ENCODE peak calls at places on chromosomes 16 and 17, in nine cellular contexts. One of them, this sample, is unnamed.

GRCh38 chr16:30659507-30660423 is 1.5 kb downstream of the FBRS start:
- DNase-seq in upper lobe of left lung: peak; percentile 31
- DNase-seq in sigmoid colon: peak; percentile 78
- DNase-seq in tibial nerve: no peak
- DNase-seq in esophagus muscularis mucosa: no peak
- DNase-seq in transverse colon: peak; percentile 46
- DNase-seq in stomach: no peak
- DNase-seq in K562: peak; percentile 39
- DNase-seq in H1: no peak
- DNase-seq in this sample: peak; percentile 69

GRCh38 chr17:42679001-42679491 is 2.3 kb upstream of the PLEKHH3 start:
- DNase-seq in stomach: peak; percentile 63
- DNase-seq in H1: no peak
- DNase-seq in upper lobe of left lung: peak; percentile 76
- DNase-seq in K562: peak; percentile 51
- DNase-seq in esophagus muscularis mucosa: no peak
- DNase-seq in transverse colon: peak; percentile 76
- DNase-seq in sigmoid colon: no peak
- DNase-seq in tibial nerve: no peak
- DNase-seq in this sample: peak; percentile 75

GRCh38 chr17:978110-979093 is 1.2 kb downstream of the NXN start:
- DNase-seq in transverse colon: no peak
- DNase-seq in esophagus muscularis mucosa: no peak
- DNase-seq in K562: no peak
- DNase-seq in sigmoid colon: peak; percentile 72
- DNase-seq in tibial nerve: no peak
- DNase-seq in H1: no peak
- DNase-seq in upper lobe of left lung: no peak
- DNase-seq in stomach: peak; percentile 32
- DNase-seq in this sample: peak; percentile 40

GRCh38 chr17:59372138-59372751 is 40.8 kb downstream of the YPEL2 start:
- DNase-seq in tibial nerve: peak; percentile 38
- DNase-seq in transverse colon: peak; percentile 68
- DNase-seq in upper lobe of left lung: peak; percentile 63
- DNase-seq in K562: no peak
- DNase-seq in stomach: peak; percentile 53
- DNase-seq in H1: no peak
- DNase-seq in sigmoid colon: peak; percentile 86
- DNase-seq in esophagus muscularis mucosa: no peak
- DNase-seq in this sample: no peak

GRCh38 chr17:33241390-33241789 is 51.7 kb downstream of the ASIC2 start:
- DNase-seq in stomach: no peak
- DNase-seq in upper lobe of left lung: no peak
- DNase-seq in tibial nerve: no peak
- DNase-seq in transverse colon: no peak
- DNase-seq in esophagus muscularis mucosa: no peak
- DNase-seq in H1: no peak
- DNase-seq in sigmoid colon: no peak
- DNase-seq in K562: no peak
- DNase-seq in this sample: no peak

GRCh38 chr16:89962754-89963498 is 14.4 kb downstream of the DEF8 start:
- DNase-seq in transverse colon: no peak
- DNase-seq in H1: no peak
- DNase-seq in K562: no peak
- DNase-seq in tibial nerve: no peak
- DNase-seq in stomach: no peak
- DNase-seq in upper lobe of left lung: no peak
- DNase-seq in esophagus muscularis mucosa: no peak
- DNase-seq in sigmoid colon: no peak
- DNase-seq in this sample: no peak

GRCh38 chr17:81511800-81512559 is 619 bp downstream of the ACTG1 start:
- DNase-seq in K562: no peak
- DNase-seq in sigmoid colon: peak; percentile 83
- DNase-seq in H1: no peak
- DNase-seq in transverse colon: no peak
- DNase-seq in tibial nerve: no peak
- DNase-seq in upper lobe of left lung: no peak
- DNase-seq in stomach: no peak
- DNase-seq in esophagus muscularis mucosa: no peak
- DNase-seq in this sample: no peak

GRCh38 chr16:81946206-81946605 is 65.1 kb downstream of the SDR42E1 start:
- DNase-seq in upper lobe of left lung: no peak
- DNase-seq in sigmoid colon: no peak
- DNase-seq in esophagus muscularis mucosa: peak; percentile 68
- DNase-seq in transverse colon: no peak
- DNase-seq in stomach: no peak
- DNase-seq in H1: no peak
- DNase-seq in tibial nerve: no peak
- DNase-seq in K562: no peak
- DNase-seq in this sample: no peak

GRCh38 chr16:30557397-30557949 is 701 bp downstream of the ZNF764 start:
- DNase-seq in tibial nerve: no peak
- DNase-seq in esophagus muscularis mucosa: no peak
- DNase-seq in sigmoid colon: peak; percentile 75
- DNase-seq in K562: peak; percentile 65
- DNase-seq in transverse colon: no peak
- DNase-seq in upper lobe of left lung: no peak
- DNase-seq in H1: no peak
- DNase-seq in stomach: no peak
- DNase-seq in this sample: no peak

GRCh38 chr16:28279006-28279405 is 13.3 kb upstream of the SBK1 start:
- DNase-seq in H1: no peak
- DNase-seq in tibial nerve: no peak
- DNase-seq in upper lobe of left lung: no peak
- DNase-seq in K562: no peak
- DNase-seq in transverse colon: no peak
- DNase-seq in stomach: no peak
- DNase-seq in sigmoid colon: no peak
- DNase-seq in esophagus muscularis mucosa: no peak
- DNase-seq in this sample: no peak

GRCh38 chr16:88770459-88771293 is 14.3 kb downstream of the PIEZO1 start:
- DNase-seq in stomach: peak; percentile 40
- DNase-seq in transverse colon: peak; percentile 75
- DNase-seq in K562: peak; percentile 67
- DNase-seq in esophagus muscularis mucosa: no peak
- DNase-seq in sigmoid colon: peak; percentile 94
- DNase-seq in H1: peak; percentile 69
- DNase-seq in tibial nerve: no peak
- DNase-seq in upper lobe of left lung: peak; percentile 89
- DNase-seq in this sample: no peak

GRCh38 chr17:36940313-36941264 is 3.3 kb downstream of the LHX1 start:
- DNase-seq in stomach: no peak
- DNase-seq in K562: no peak
- DNase-seq in esophagus muscularis mucosa: no peak
- DNase-seq in transverse colon: no peak
- DNase-seq in tibial nerve: no peak
- DNase-seq in upper lobe of left lung: no peak
- DNase-seq in sigmoid colon: no peak
- DNase-seq in H1: no peak
- DNase-seq in this sample: no peak

GRCh38 chr17:36942631-36943125 is 5.4 kb downstream of the LHX1 start:
- DNase-seq in stomach: no peak
- DNase-seq in sigmoid colon: no peak
- DNase-seq in tibial nerve: no peak
- DNase-seq in transverse colon: no peak
- DNase-seq in K562: no peak
- DNase-seq in upper lobe of left lung: no peak
- DNase-seq in H1: no peak
- DNase-seq in esophagus muscularis mucosa: no peak
- DNase-seq in this sample: no peak

GRCh38 chr17:36941265-36942021 is 4.2 kb downstream of the LHX1 start:
- DNase-seq in H1: no peak
- DNase-seq in tibial nerve: no peak
- DNase-seq in sigmoid colon: no peak
- DNase-seq in transverse colon: no peak
- DNase-seq in upper lobe of left lung: no peak
- DNase-seq in K562: no peak
- DNase-seq in stomach: no peak
- DNase-seq in esophagus muscularis mucosa: no peak
- DNase-seq in this sample: no peak

GRCh38 chr17:36943250-36944220 is 5.2 kb upstream of the AATF start:
- DNase-seq in esophagus muscularis mucosa: no peak
- DNase-seq in stomach: no peak
- DNase-seq in tibial nerve: no peak
- DNase-seq in H1: no peak
- DNase-seq in sigmoid colon: no peak
- DNase-seq in upper lobe of left lung: no peak
- DNase-seq in transverse colon: no peak
- DNase-seq in K562: no peak
- DNase-seq in this sample: no peak

GRCh38 chr17:36942031-36942599 is 4.8 kb downstream of the LHX1 start:
- DNase-seq in esophagus muscularis mucosa: no peak
- DNase-seq in sigmoid colon: no peak
- DNase-seq in upper lobe of left lung: no peak
- DNase-seq in transverse colon: no peak
- DNase-seq in tibial nerve: no peak
- DNase-seq in stomach: no peak
- DNase-seq in K562: no peak
- DNase-seq in H1: no peak
- DNase-seq in this sample: no peak
- H3K27me3 ChIP-seq in esophagus muscularis mucosa: peaks cover 43% of the 10 kb centered on the region
- H3K27me3 ChIP-seq in sigmoid colon: peaks cover 100% of the 10 kb centered on the region
- H3K27me3 ChIP-seq in upper lobe of left lung: peaks cover 94% of the 10 kb centered on the region
- H3K27me3 ChIP-seq in transverse colon: peaks cover 100% of the 10 kb centered on the region
- H3K27me3 ChIP-seq in tibial nerve: peaks cover 100% of the 10 kb centered on the region
- H3K27me3 ChIP-seq in stomach: peaks cover 100% of the 10 kb centered on the region
- H3K27me3 ChIP-seq in K562: peaks cover 56% of the 10 kb centered on the region
- H3K27me3 ChIP-seq in H1: peaks cover 100% of the 10 kb centered on the region
- H3K27me3 ChIP-seq in this sample: peaks cover 20% of the 10 kb centered on the region

GRCh38 chr16:1051446-1051845 is 21.1 kb upstream of the SSTR5 start:
- DNase-seq in K562: no peak
- DNase-seq in upper lobe of left lung: no peak
- DNase-seq in esophagus muscularis mucosa: no peak
- DNase-seq in stomach: no peak
- DNase-seq in transverse colon: no peak
- DNase-seq in H1: no peak
- DNase-seq in tibial nerve: no peak
- DNase-seq in sigmoid colon: no peak
- DNase-seq in this sample: no peak
- TF ChIP-seq EP300 in K562: no peak
- TF ChIP-seq EP300 in upper lobe of left lung: no peak
- TF ChIP-seq EP300 in esophagus muscularis mucosa: no peak
- TF ChIP-seq EP300 in stomach: no peak
- TF ChIP-seq EP300 in transverse colon: no peak
- TF ChIP-seq EP300 in H1: no peak
- TF ChIP-seq EP300 in tibial nerve: no peak
- TF ChIP-seq EP300 in sigmoid colon: no peak
- TF ChIP-seq EP300 in this sample: no peak

GRCh38 chr16:79274197-79274596 is 326.3 kb downstream of the MAF start:
- DNase-seq in tibial nerve: no peak
- DNase-seq in K562: no peak
- DNase-seq in stomach: no peak
- DNase-seq in transverse colon: no peak
- DNase-seq in H1: no peak
- DNase-seq in sigmoid colon: no peak
- DNase-seq in esophagus muscularis mucosa: no peak
- DNase-seq in upper lobe of left lung: no peak
- DNase-seq in this sample: no peak

GRCh38 chr16:79282806-79283205 is 317.7 kb downstream of the MAF start:
- DNase-seq in stomach: no peak
- DNase-seq in esophagus muscularis mucosa: no peak
- DNase-seq in H1: no peak
- DNase-seq in sigmoid colon: no peak
- DNase-seq in tibial nerve: no peak
- DNase-seq in K562: no peak
- DNase-seq in upper lobe of left lung: no peak
- DNase-seq in transverse colon: no peak
- DNase-seq in this sample: no peak

GRCh38 chr16:79283578-79283977 is 317.0 kb downstream of the MAF start:
- DNase-seq in K562: no peak
- DNase-seq in tibial nerve: no peak
- DNase-seq in sigmoid colon: no peak
- DNase-seq in upper lobe of left lung: no peak
- DNase-seq in stomach: no peak
- DNase-seq in H1: no peak
- DNase-seq in esophagus muscularis mucosa: no peak
- DNase-seq in transverse colon: peak; percentile 10
- DNase-seq in this sample: no peak

GRCh38 chr16:79276506-79276905 is 324.0 kb downstream of the MAF start:
- DNase-seq in K562: no peak
- DNase-seq in esophagus muscularis mucosa: no peak
- DNase-seq in transverse colon: no peak
- DNase-seq in H1: no peak
- DNase-seq in upper lobe of left lung: no peak
- DNase-seq in sigmoid colon: no peak
- DNase-seq in tibial nerve: no peak
- DNase-seq in stomach: no peak
- DNase-seq in this sample: no peak

GRCh38 chr16:79278506-79278905 is 322.0 kb downstream of the MAF start:
- DNase-seq in sigmoid colon: no peak
- DNase-seq in esophagus muscularis mucosa: no peak
- DNase-seq in tibial nerve: no peak
- DNase-seq in stomach: no peak
- DNase-seq in transverse colon: peak; percentile 44
- DNase-seq in K562: no peak
- DNase-seq in H1: no peak
- DNase-seq in upper lobe of left lung: no peak
- DNase-seq in this sample: no peak
- H3K27me3 ChIP-seq in sigmoid colon: no peaks in the 10 kb centered on the region
- H3K27me3 ChIP-seq in esophagus muscularis mucosa: no peaks in the 10 kb centered on the region
- H3K27me3 ChIP-seq in tibial nerve: no peaks in the 10 kb centered on the region
- H3K27me3 ChIP-seq in stomach: no peaks in the 10 kb centered on the region
- H3K27me3 ChIP-seq in transverse colon: no peaks in the 10 kb centered on the region
- H3K27me3 ChIP-seq in K562: peaks cover 25% of the 10 kb centered on the region
- H3K27me3 ChIP-seq in H1: no peaks in the 10 kb centered on the region
- H3K27me3 ChIP-seq in upper lobe of left lung: no peaks in the 10 kb centered on the region
- H3K27me3 ChIP-seq in this sample: no peaks in the 10 kb centered on the region

DNA sequence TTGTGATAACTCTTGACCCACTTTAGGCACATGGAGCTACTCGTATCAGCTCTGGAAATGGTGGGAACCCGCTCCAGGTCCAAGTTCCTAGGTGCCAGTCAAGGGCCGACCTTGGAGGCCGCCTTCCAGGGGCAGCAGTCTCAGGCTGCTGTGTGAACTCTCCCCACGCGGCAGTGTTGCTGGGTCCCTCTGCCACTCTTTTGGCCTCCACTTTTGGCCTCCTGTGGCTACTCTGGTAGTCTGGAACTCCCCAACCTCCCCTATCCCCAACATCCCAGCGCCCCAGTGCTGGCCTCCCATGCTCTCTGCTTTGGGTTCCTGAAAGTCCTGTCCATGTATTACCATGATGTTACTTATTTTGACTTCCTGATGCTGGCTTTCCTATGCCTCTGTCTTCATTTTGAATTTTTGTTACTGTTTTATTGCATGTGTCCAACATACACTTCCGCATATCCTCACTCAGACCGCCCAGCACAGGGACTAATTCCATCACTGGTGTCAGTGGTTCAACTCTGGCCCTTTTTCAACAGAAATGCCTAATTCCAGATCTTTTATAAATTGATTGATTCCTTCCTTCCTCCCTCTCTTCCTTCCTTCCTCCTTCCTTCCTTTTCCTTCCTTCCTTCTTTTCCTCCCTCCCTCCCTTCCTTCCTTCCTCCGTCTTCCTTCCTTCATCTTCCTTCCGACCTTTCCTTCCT is 44.1 kb downstream of the COX4I1 start:
- DNase-seq in stomach: no peak
- DNase-seq in tibial nerve: no peak
- DNase-seq in esophagus muscularis mucosa: no peak
- DNase-seq in H1: no peak
- DNase-seq in K562: no peak
- DNase-seq in upper lobe of left lung: no peak
- DNase-seq in sigmoid colon: peak; percentile 26
- DNase-seq in transverse colon: no peak
- DNase-seq in this sample: no peak
- TF ChIP-seq EP300 in stomach: no peak
- TF ChIP-seq EP300 in tibial nerve: no peak
- TF ChIP-seq EP300 in esophagus muscularis mucosa: no peak
- TF ChIP-seq EP300 in H1: no peak
- TF ChIP-seq EP300 in K562: no peak
- TF ChIP-seq EP300 in upper lobe of left lung: no peak
- TF ChIP-seq EP300 in sigmoid colon: no peak
- TF ChIP-seq EP300 in transverse colon: no peak
- TF ChIP-seq EP300 in this sample: no peak

This sample was measured in ovary.